ENCODE peak calls at places on chromosomes 12 and 14, in six cellular contexts. One of them, this sample, is unnamed.

GRCh38 chr12:52305921-52306705 is 14.8 kb upstream of the KRT81 start:
- DNase-seq in WERI-Rb-1: no peak
- DNase-seq in GM23338: peak; percentile 26
- DNase-seq in CD8-positive, alpha-beta T cell: no peak
- DNase-seq in aorta: no peak
- DNase-seq in transverse colon: no peak
- DNase-seq in this sample: no peak

GRCh38 chr12:44835641-44836379 is 40.3 kb downstream of the NELL2 start:
- DNase-seq in WERI-Rb-1: no peak
- DNase-seq in CD8-positive, alpha-beta T cell: no peak
- DNase-seq in transverse colon: no peak
- DNase-seq in aorta: no peak
- DNase-seq in GM23338: no peak
- DNase-seq in this sample: peak; percentile 6

GRCh38 chr14:104941508-104942365 is 17.1 kb downstream of the PLD4 start:
- DNase-seq in CD8-positive, alpha-beta T cell: no peak
- DNase-seq in transverse colon: no peak
- DNase-seq in aorta: peak; percentile 40
- DNase-seq in WERI-Rb-1: peak; percentile 2
- DNase-seq in GM23338: no peak
- DNase-seq in this sample: no peak

GRCh38 chr14:69620211-69620611 is 8.8 kb downstream of the SUSD6 start:
- DNase-seq in CD8-positive, alpha-beta T cell: no peak
- DNase-seq in GM23338: no peak
- DNase-seq in aorta: no peak
- DNase-seq in transverse colon: no peak
- DNase-seq in WERI-Rb-1: no peak
- DNase-seq in this sample: no peak

GRCh38 chr14:28653521-28653920 is 113.1 kb upstream of the FOXG1 start:
- DNase-seq in WERI-Rb-1: no peak
- DNase-seq in aorta: no peak
- DNase-seq in transverse colon: no peak
- DNase-seq in GM23338: no peak
- DNase-seq in CD8-positive, alpha-beta T cell: no peak
- DNase-seq in this sample: peak; percentile 91

GRCh38 chr12:126837697-126838096 is 1429.3 kb upstream of the TMEM132C start:
- DNase-seq in CD8-positive, alpha-beta T cell: no peak
- DNase-seq in aorta: no peak
- DNase-seq in transverse colon: no peak
- DNase-seq in GM23338: no peak
- DNase-seq in WERI-Rb-1: no peak
- DNase-seq in this sample: no peak

GRCh38 chr12:132197581-132198281 is 53.5 kb downstream of the NOC4L start:
- DNase-seq in CD8-positive, alpha-beta T cell: no peak
- DNase-seq in WERI-Rb-1: no peak
- DNase-seq in transverse colon: no peak
- DNase-seq in aorta: no peak
- DNase-seq in GM23338: no peak
- DNase-seq in this sample: no peak

GRCh38 chr12:116372815-116373214 is 95.3 kb upstream of the MED13L start:
- DNase-seq in transverse colon: no peak
- DNase-seq in CD8-positive, alpha-beta T cell: no peak
- DNase-seq in aorta: no peak
- DNase-seq in WERI-Rb-1: no peak
- DNase-seq in GM23338: no peak
- DNase-seq in this sample: no peak

GRCh38 chr12:111757361-111758119 is 9.2 kb upstream of the ALDH2 start:
- DNase-seq in transverse colon: peak; percentile 54
- DNase-seq in WERI-Rb-1: no peak
- DNase-seq in CD8-positive, alpha-beta T cell: no peak
- DNase-seq in aorta: peak; percentile 88
- DNase-seq in GM23338: no peak
- DNase-seq in this sample: no peak

GRCh38 chr14:93044116-93044515 is 71.6 kb downstream of the ITPK1 start:
- DNase-seq in transverse colon: no peak
- DNase-seq in aorta: no peak
- DNase-seq in WERI-Rb-1: no peak
- DNase-seq in CD8-positive, alpha-beta T cell: no peak
- DNase-seq in GM23338: no peak
- DNase-seq in this sample: peak; percentile 89

GRCh38 chr12:58906917-58907316 is 13.4 kb downstream of the LRIG3 start:
- DNase-seq in aorta: no peak
- DNase-seq in CD8-positive, alpha-beta T cell: no peak
- DNase-seq in GM23338: no peak
- DNase-seq in WERI-Rb-1: no peak
- DNase-seq in transverse colon: no peak
- DNase-seq in this sample: no peak

GRCh38 chr14:68458840-68459469 is 333.9 kb downstream of the ZFP36L1 start:
- DNase-seq in WERI-Rb-1: peak; percentile 72
- DNase-seq in CD8-positive, alpha-beta T cell: no peak
- DNase-seq in GM23338: peak; percentile 60
- DNase-seq in aorta: peak; percentile 74
- DNase-seq in transverse colon: peak; percentile 49
- DNase-seq in this sample: peak; percentile 78

GRCh38 chr12:90963946-90964345 is 9.0 kb upstream of the CCER1 start:
- DNase-seq in CD8-positive, alpha-beta T cell: no peak
- DNase-seq in WERI-Rb-1: no peak
- DNase-seq in aorta: no peak
- DNase-seq in transverse colon: no peak
- DNase-seq in GM23338: no peak
- DNase-seq in this sample: no peak

GRCh38 chr12:103773109-103773905 is 67.7 kb downstream of the NT5DC3 start:
- DNase-seq in GM23338: no peak
- DNase-seq in transverse colon: no peak
- DNase-seq in aorta: no peak
- DNase-seq in WERI-Rb-1: no peak
- DNase-seq in CD8-positive, alpha-beta T cell: no peak
- DNase-seq in this sample: no peak

GRCh38 chr14:93103392-93104080 is 12.2 kb downstream of the ITPK1 start:
- DNase-seq in transverse colon: peak; percentile 83
- DNase-seq in WERI-Rb-1: no peak
- DNase-seq in GM23338: no peak
- DNase-seq in CD8-positive, alpha-beta T cell: peak; percentile 75
- DNase-seq in aorta: peak; percentile 60
- DNase-seq in this sample: peak; percentile 54

GRCh38 chr14:95250936-95251335 is 68.8 kb downstream of the CLMN start:
- DNase-seq in aorta: no peak
- DNase-seq in CD8-positive, alpha-beta T cell: no peak
- DNase-seq in GM23338: no peak
- DNase-seq in WERI-Rb-1: no peak
- DNase-seq in transverse colon: no peak
- DNase-seq in this sample: no peak

GRCh38 chr12:80262372-80263170 is 163.2 kb downstream of the OTOGL start:
- DNase-seq in aorta: no peak
- DNase-seq in GM23338: no peak
- DNase-seq in CD8-positive, alpha-beta T cell: no peak
- DNase-seq in transverse colon: no peak
- DNase-seq in WERI-Rb-1: no peak
- DNase-seq in this sample: no peak

GRCh38 chr14:34475163-34475562 is 13.1 kb upstream of the SPTSSA start:
- DNase-seq in WERI-Rb-1: no peak
- DNase-seq in GM23338: no peak
- DNase-seq in aorta: no peak
- DNase-seq in CD8-positive, alpha-beta T cell: no peak
- DNase-seq in transverse colon: no peak
- DNase-seq in this sample: no peak

GRCh38 chr12:132379996-132380395 is 50.6 kb upstream of the GALNT9 start:
- DNase-seq in transverse colon: no peak
- DNase-seq in GM23338: no peak
- DNase-seq in aorta: no peak
- DNase-seq in WERI-Rb-1: no peak
- DNase-seq in CD8-positive, alpha-beta T cell: no peak
- DNase-seq in this sample: no peak

GRCh38 chr12:26798013-26798412 is 35.0 kb downstream of the ITPR2 start:
- DNase-seq in CD8-positive, alpha-beta T cell: no peak
- DNase-seq in GM23338: no peak
- DNase-seq in WERI-Rb-1: no peak
- DNase-seq in transverse colon: no peak
- DNase-seq in aorta: no peak
- DNase-seq in this sample: no peak

GRCh38 chr14:63677891-63678379 is 36.3 kb upstream of the WDR89 start:
- DNase-seq in CD8-positive, alpha-beta T cell: no peak
- DNase-seq in transverse colon: peak; percentile 30
- DNase-seq in WERI-Rb-1: no peak
- DNase-seq in aorta: no peak
- DNase-seq in GM23338: no peak
- DNase-seq in this sample: peak; percentile 24

GRCh38 chr12:49983892-49984291 is 11.1 kb downstream of the AQP6 start:
- DNase-seq in CD8-positive, alpha-beta T cell: no peak
- DNase-seq in WERI-Rb-1: peak; percentile 90
- DNase-seq in aorta: no peak
- DNase-seq in transverse colon: no peak
- DNase-seq in GM23338: no peak
- DNase-seq in this sample: peak; percentile 68

GRCh38 chr14:97218713-97219355 is 421.7 kb downstream of the VRK1 start:
- DNase-seq in aorta: no peak
- DNase-seq in GM23338: peak; percentile 77
- DNase-seq in transverse colon: no peak
- DNase-seq in CD8-positive, alpha-beta T cell: peak; percentile 38
- DNase-seq in WERI-Rb-1: no peak
- DNase-seq in this sample: no peak

GRCh38 chr12:121501946-121502345 is 78.9 kb downstream of the KDM2B start:
- DNase-seq in CD8-positive, alpha-beta T cell: no peak
- DNase-seq in aorta: no peak
- DNase-seq in GM23338: no peak
- DNase-seq in WERI-Rb-1: no peak
- DNase-seq in transverse colon: no peak
- DNase-seq in this sample: no peak

GRCh38 chr12:121504505-121504904 is 76.3 kb downstream of the KDM2B start:
- DNase-seq in CD8-positive, alpha-beta T cell: no peak
- DNase-seq in GM23338: no peak
- DNase-seq in aorta: no peak
- DNase-seq in WERI-Rb-1: no peak
- DNase-seq in transverse colon: no peak
- DNase-seq in this sample: no peak

GRCh38 chr12:121495746-121496145 is 85.1 kb downstream of the KDM2B start:
- DNase-seq in GM23338: no peak
- DNase-seq in WERI-Rb-1: no peak
- DNase-seq in CD8-positive, alpha-beta T cell: no peak
- DNase-seq in aorta: no peak
- DNase-seq in transverse colon: no peak
- DNase-seq in this sample: no peak

GRCh38 chr12:121503395-121503794 is 77.4 kb downstream of the KDM2B start:
- DNase-seq in GM23338: no peak
- DNase-seq in aorta: no peak
- DNase-seq in CD8-positive, alpha-beta T cell: no peak
- DNase-seq in transverse colon: no peak
- DNase-seq in WERI-Rb-1: no peak
- DNase-seq in this sample: no peak

GRCh38 chr12:121499929-121500793 is 80.7 kb downstream of the KDM2B start:
- DNase-seq in aorta: peak; percentile 84
- DNase-seq in transverse colon: peak; percentile 82
- DNase-seq in GM23338: peak; percentile 76
- DNase-seq in WERI-Rb-1: peak; percentile 77
- DNase-seq in CD8-positive, alpha-beta T cell: peak; percentile 76
- DNase-seq in this sample: peak; percentile 85
- H3K27ac ChIP-seq in aorta: no peak overlapping the region
- H3K27ac ChIP-seq in transverse colon: peak overlapping the region; percentile 76
- H3K27ac ChIP-seq in GM23338: peak overlapping the region; percentile 89
- H3K27ac ChIP-seq in WERI-Rb-1: peak overlapping the region; percentile 80
- H3K27ac ChIP-seq in CD8-positive, alpha-beta T cell: no peak overlapping the region
- H3K27ac ChIP-seq in this sample: peak overlapping the region; percentile 25

GRCh38 chr12:15728118-15728598 is 61.0 kb downstream of the EPS8 start:
- DNase-seq in WERI-Rb-1: no peak
- DNase-seq in CD8-positive, alpha-beta T cell: no peak
- DNase-seq in GM23338: no peak
- DNase-seq in transverse colon: no peak
- DNase-seq in aorta: no peak
- DNase-seq in this sample: no peak

GRCh38 chr12:15733136-15733535 is 56.1 kb downstream of the EPS8 start:
- DNase-seq in aorta: no peak
- DNase-seq in WERI-Rb-1: no peak
- DNase-seq in CD8-positive, alpha-beta T cell: no peak
- DNase-seq in transverse colon: no peak
- DNase-seq in GM23338: no peak
- DNase-seq in this sample: no peak

GRCh38 chr12:15729097-15729496 is 60.1 kb downstream of the EPS8 start:
- DNase-seq in GM23338: no peak
- DNase-seq in aorta: no peak
- DNase-seq in transverse colon: no peak
- DNase-seq in WERI-Rb-1: no peak
- DNase-seq in CD8-positive, alpha-beta T cell: no peak
- DNase-seq in this sample: no peak

GRCh38 chr12:15732341-15733061 is 56.7 kb downstream of the EPS8 start:
- DNase-seq in aorta: no peak
- DNase-seq in WERI-Rb-1: no peak
- DNase-seq in GM23338: no peak
- DNase-seq in CD8-positive, alpha-beta T cell: no peak
- DNase-seq in transverse colon: no peak
- DNase-seq in this sample: no peak

GRCh38 chr12:15731940-15732339 is 57.2 kb downstream of the EPS8 start:
- DNase-seq in aorta: no peak
- DNase-seq in CD8-positive, alpha-beta T cell: no peak
- DNase-seq in WERI-Rb-1: no peak
- DNase-seq in transverse colon: no peak
- DNase-seq in GM23338: no peak
- DNase-seq in this sample: no peak
- H3K27ac ChIP-seq in aorta: no peak overlapping the region
- H3K27ac ChIP-seq in CD8-positive, alpha-beta T cell: no peak overlapping the region
- H3K27ac ChIP-seq in WERI-Rb-1: no peak overlapping the region
- H3K27ac ChIP-seq in transverse colon: peak overlapping the region; percentile 59
- H3K27ac ChIP-seq in GM23338: no peak overlapping the region
- H3K27ac ChIP-seq in this sample: no peak overlapping the region

GRCh38 chr14:51367600-51367931 is 127.5 kb downstream of the TMX1 start:
- DNase-seq in WERI-Rb-1: no peak
- DNase-seq in GM23338: no peak
- DNase-seq in aorta: no peak
- DNase-seq in transverse colon: no peak
- DNase-seq in CD8-positive, alpha-beta T cell: no peak
- DNase-seq in this sample: no peak
- H3K27ac ChIP-seq in WERI-Rb-1: no peak overlapping the region
- H3K27ac ChIP-seq in GM23338: no peak overlapping the region
- H3K27ac ChIP-seq in aorta: no peak overlapping the region
- H3K27ac ChIP-seq in transverse colon: no peak overlapping the region
- H3K27ac ChIP-seq in CD8-positive, alpha-beta T cell: no peak overlapping the region
- H3K27ac ChIP-seq in this sample: no peak overlapping the region

GRCh38 chr12:96195845-96196451 is 1.8 kb downstream of the ELK3 start:
- DNase-seq in transverse colon: peak; percentile 26
- DNase-seq in aorta: no peak
- DNase-seq in WERI-Rb-1: peak; percentile 71
- DNase-seq in GM23338: peak; percentile 22
- DNase-seq in CD8-positive, alpha-beta T cell: peak; percentile 51
- DNase-seq in this sample: peak; percentile 40

GRCh38 chr12:96192926-96193573 is 1.1 kb upstream of the ELK3 start:
- DNase-seq in GM23338: no peak
- DNase-seq in CD8-positive, alpha-beta T cell: peak; percentile 16
- DNase-seq in aorta: no peak
- DNase-seq in WERI-Rb-1: no peak
- DNase-seq in transverse colon: no peak
- DNase-seq in this sample: no peak

GRCh38 chr12:96193725-96194571 is at the start of gene ELK3:
- DNase-seq in aorta: peak; percentile 81
- DNase-seq in CD8-positive, alpha-beta T cell: peak; percentile 67
- DNase-seq in GM23338: peak; percentile 67
- DNase-seq in transverse colon: peak; percentile 78
- DNase-seq in WERI-Rb-1: peak; percentile 39
- DNase-seq in this sample: peak; percentile 65

GRCh38 chr12:96194901-96195844 is 998 bp downstream of the ELK3 start:
- DNase-seq in GM23338: peak; percentile 61
- DNase-seq in CD8-positive, alpha-beta T cell: peak; percentile 71
- DNase-seq in aorta: peak; percentile 80
- DNase-seq in transverse colon: peak; percentile 62
- DNase-seq in WERI-Rb-1: no peak
- DNase-seq in this sample: peak; percentile 64

GRCh38 chr12:96194572-96194889 is 356 bp downstream of the ELK3 start:
- DNase-seq in transverse colon: no peak
- DNase-seq in GM23338: no peak
- DNase-seq in aorta: no peak
- DNase-seq in WERI-Rb-1: no peak
- DNase-seq in CD8-positive, alpha-beta T cell: no peak
- DNase-seq in this sample: no peak
- H3K27ac ChIP-seq in transverse colon: peak overlapping the region; percentile 90
- H3K27ac ChIP-seq in GM23338: no peak overlapping the region
- H3K27ac ChIP-seq in aorta: no peak overlapping the region
- H3K27ac ChIP-seq in WERI-Rb-1: no peak overlapping the region
- H3K27ac ChIP-seq in CD8-positive, alpha-beta T cell: peak overlapping the region; percentile 55
- H3K27ac ChIP-seq in this sample: peak overlapping the region; percentile 99